ENCODE peak calls at places on chromosome 9, in six cellular contexts. One of them, this sample, is unnamed.

GRCh38 chr9:90433398-90433890 is 209.2 kb downstream of the DIRAS2 start:
- DNase-seq in bronchial epithelial cell: peak; percentile 63
- DNase-seq in cardiac fibroblast: peak; percentile 32
- DNase-seq in WTC11: peak; percentile 91
- DNase-seq in HCT116: no peak
- DNase-seq in transverse colon: no peak
- DNase-seq in this sample: peak; percentile 62

GRCh38 chr9:122314193-122314592 is 49.5 kb downstream of the MRRF start:
- DNase-seq in bronchial epithelial cell: no peak
- DNase-seq in cardiac fibroblast: no peak
- DNase-seq in WTC11: no peak
- DNase-seq in HCT116: no peak
- DNase-seq in transverse colon: no peak
- DNase-seq in this sample: no peak

GRCh38 chr9:72807765-72808445 is 144.9 kb downstream of the ALDH1A1 start:
- DNase-seq in bronchial epithelial cell: peak; percentile 20
- DNase-seq in cardiac fibroblast: peak; percentile 5
- DNase-seq in WTC11: peak; percentile 35
- DNase-seq in HCT116: peak; percentile 32
- DNase-seq in transverse colon: no peak
- DNase-seq in this sample: no peak

GRCh38 chr9:34072410-34072809 is 23.7 kb upstream of the UBAP2 start:
- DNase-seq in bronchial epithelial cell: peak; percentile 99
- DNase-seq in cardiac fibroblast: no peak
- DNase-seq in WTC11: no peak
- DNase-seq in HCT116: peak; percentile 8
- DNase-seq in transverse colon: peak; percentile 9
- DNase-seq in this sample: peak; percentile 14

GRCh38 chr9:14209399-14209990 is 104.4 kb downstream of the NFIB start:
- DNase-seq in bronchial epithelial cell: no peak
- DNase-seq in cardiac fibroblast: no peak
- DNase-seq in WTC11: no peak
- DNase-seq in HCT116: no peak
- DNase-seq in transverse colon: no peak
- DNase-seq in this sample: no peak

GRCh38 chr9:107504585-107505455 is 15.3 kb upstream of the KLF4 start:
- DNase-seq in bronchial epithelial cell: peak; percentile 94
- DNase-seq in cardiac fibroblast: peak; percentile 78
- DNase-seq in WTC11: no peak
- DNase-seq in HCT116: no peak
- DNase-seq in transverse colon: peak; percentile 49
- DNase-seq in this sample: peak; percentile 32

GRCh38 chr9:90960941-90961340 is 159.3 kb downstream of the SYK start:
- DNase-seq in bronchial epithelial cell: no peak
- DNase-seq in cardiac fibroblast: peak; percentile 25
- DNase-seq in WTC11: no peak
- DNase-seq in HCT116: no peak
- DNase-seq in transverse colon: no peak
- DNase-seq in this sample: no peak

GRCh38 chr9:107484117-107484723 is 5.3 kb downstream of the KLF4 start:
- DNase-seq in bronchial epithelial cell: peak; percentile 74
- DNase-seq in cardiac fibroblast: peak; percentile 90
- DNase-seq in WTC11: peak; percentile 19
- DNase-seq in HCT116: peak; percentile 64
- DNase-seq in transverse colon: peak; percentile 33
- DNase-seq in this sample: peak; percentile 34

GRCh38 chr9:89996717-89997116 is 391.9 kb downstream of the GADD45G start:
- DNase-seq in bronchial epithelial cell: no peak
- DNase-seq in cardiac fibroblast: no peak
- DNase-seq in WTC11: no peak
- DNase-seq in HCT116: no peak
- DNase-seq in transverse colon: peak; percentile 54
- DNase-seq in this sample: peak; percentile 4

GRCh38 chr9:127450170-127450830 is 906 bp downstream of the RPL12 start:
- DNase-seq in bronchial epithelial cell: no peak
- DNase-seq in cardiac fibroblast: peak; percentile 49
- DNase-seq in WTC11: no peak
- DNase-seq in HCT116: no peak
- DNase-seq in transverse colon: no peak
- DNase-seq in this sample: no peak

GRCh38 chr9:38619556-38620447 is 594 bp downstream of the ANKRD18A start:
- DNase-seq in bronchial epithelial cell: no peak
- DNase-seq in cardiac fibroblast: no peak
- DNase-seq in WTC11: peak; percentile 36
- DNase-seq in HCT116: no peak
- DNase-seq in transverse colon: peak; percentile 46
- DNase-seq in this sample: peak; percentile 1

GRCh38 chr9:89812556-89813181 is 207.9 kb downstream of the GADD45G start:
- DNase-seq in bronchial epithelial cell: no peak
- DNase-seq in cardiac fibroblast: no peak
- DNase-seq in WTC11: no peak
- DNase-seq in HCT116: no peak
- DNase-seq in transverse colon: no peak
- DNase-seq in this sample: no peak

GRCh38 chr9:5321058-5321457 is 16.5 kb upstream of the RLN2 start:
- DNase-seq in bronchial epithelial cell: peak; percentile 6
- DNase-seq in cardiac fibroblast: no peak
- DNase-seq in WTC11: no peak
- DNase-seq in HCT116: no peak
- DNase-seq in transverse colon: no peak
- DNase-seq in this sample: no peak
- TF ChIP-seq CTCF in bronchial epithelial cell: peak; percentile 5
- TF ChIP-seq CTCF in cardiac fibroblast: peak; percentile 9
- TF ChIP-seq CTCF in WTC11: no peak
- TF ChIP-seq CTCF in HCT116: peak; percentile 33
- TF ChIP-seq CTCF in transverse colon: no peak
- TF ChIP-seq CTCF in this sample: no peak

GRCh38 chr9:92657296-92658094 is 12.4 kb downstream of the IPPK start:
- DNase-seq in bronchial epithelial cell: no peak
- DNase-seq in cardiac fibroblast: no peak
- DNase-seq in WTC11: peak; percentile 26
- DNase-seq in HCT116: no peak
- DNase-seq in transverse colon: no peak
- DNase-seq in this sample: no peak
- TF ChIP-seq CTCF in bronchial epithelial cell: peak; percentile 2
- TF ChIP-seq CTCF in cardiac fibroblast: peak; percentile 8
- TF ChIP-seq CTCF in WTC11: no peak
- TF ChIP-seq CTCF in HCT116: no peak
- TF ChIP-seq CTCF in transverse colon: no peak
- TF ChIP-seq CTCF in this sample: no peak

GRCh38 chr9:124755061-124755460 is 16.1 kb downstream of the NR6A1 start:
- DNase-seq in bronchial epithelial cell: no peak
- DNase-seq in cardiac fibroblast: no peak
- DNase-seq in WTC11: no peak
- DNase-seq in HCT116: no peak
- DNase-seq in transverse colon: no peak
- DNase-seq in this sample: no peak

GRCh38 chr9:124757589-124757988 is 13.5 kb downstream of the NR6A1 start:
- DNase-seq in bronchial epithelial cell: no peak
- DNase-seq in cardiac fibroblast: no peak
- DNase-seq in WTC11: no peak
- DNase-seq in HCT116: no peak
- DNase-seq in transverse colon: no peak
- DNase-seq in this sample: no peak

GRCh38 chr9:124752967-124753366 is 18.1 kb downstream of the NR6A1 start:
- DNase-seq in bronchial epithelial cell: peak; percentile 64
- DNase-seq in cardiac fibroblast: no peak
- DNase-seq in WTC11: no peak
- DNase-seq in HCT116: no peak
- DNase-seq in transverse colon: no peak
- DNase-seq in this sample: no peak

GRCh38 chr9:124756011-124756410 is 15.1 kb downstream of the NR6A1 start:
- DNase-seq in bronchial epithelial cell: no peak
- DNase-seq in cardiac fibroblast: no peak
- DNase-seq in WTC11: no peak
- DNase-seq in HCT116: no peak
- DNase-seq in transverse colon: no peak
- DNase-seq in this sample: no peak

GRCh38 chr9:124754289-124754688 is 16.8 kb downstream of the NR6A1 start:
- DNase-seq in bronchial epithelial cell: no peak
- DNase-seq in cardiac fibroblast: peak; percentile 48
- DNase-seq in WTC11: no peak
- DNase-seq in HCT116: no peak
- DNase-seq in transverse colon: no peak
- DNase-seq in this sample: no peak
- TF ChIP-seq CTCF in bronchial epithelial cell: peak; percentile 21
- TF ChIP-seq CTCF in cardiac fibroblast: peak; percentile 53
- TF ChIP-seq CTCF in WTC11: no peak
- TF ChIP-seq CTCF in HCT116: peak; percentile 60
- TF ChIP-seq CTCF in transverse colon: no peak
- TF ChIP-seq CTCF in this sample: no peak

DNA sequence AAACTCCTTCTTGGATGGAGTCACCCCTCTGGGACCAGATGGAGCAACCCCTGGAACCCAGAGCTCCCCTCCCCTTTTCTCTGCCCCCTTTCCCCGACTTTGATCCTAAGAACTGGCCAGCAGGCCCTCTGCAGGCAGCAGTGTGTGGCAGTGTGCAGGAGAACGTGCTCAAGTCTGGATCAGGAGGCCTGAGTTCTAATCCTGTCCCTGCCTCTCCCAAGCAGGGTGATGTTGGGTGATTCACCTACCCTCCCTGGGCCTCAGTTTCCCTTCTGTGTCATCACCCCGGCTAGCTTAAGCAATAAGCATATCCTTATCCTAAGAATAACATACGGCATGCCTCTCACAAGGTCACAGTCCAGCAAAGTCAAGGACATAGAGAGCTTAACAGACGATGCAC is 67.6 kb downstream of the C9orf50 start:
- DNase-seq in bronchial epithelial cell: no peak
- DNase-seq in cardiac fibroblast: no peak
- DNase-seq in WTC11: no peak
- DNase-seq in HCT116: no peak
- DNase-seq in transverse colon: no peak
- DNase-seq in this sample: no peak
- TF ChIP-seq CTCF in bronchial epithelial cell: no peak
- TF ChIP-seq CTCF in cardiac fibroblast: no peak
- TF ChIP-seq CTCF in WTC11: no peak
- TF ChIP-seq CTCF in HCT116: no peak
- TF ChIP-seq CTCF in transverse colon: no peak
- TF ChIP-seq CTCF in this sample: no peak

GRCh38 chr9:124355941-124356744 is 59.1 kb downstream of the PSMB7 start:
- DNase-seq in bronchial epithelial cell: no peak
- DNase-seq in cardiac fibroblast: no peak
- DNase-seq in WTC11: no peak
- DNase-seq in HCT116: no peak
- DNase-seq in transverse colon: no peak
- DNase-seq in this sample: no peak

GRCh38 chr9:124358617-124359016 is 56.6 kb downstream of the PSMB7 start:
- DNase-seq in bronchial epithelial cell: no peak
- DNase-seq in cardiac fibroblast: no peak
- DNase-seq in WTC11: no peak
- DNase-seq in HCT116: no peak
- DNase-seq in transverse colon: no peak
- DNase-seq in this sample: no peak

GRCh38 chr9:124356745-124357390 is 58.4 kb downstream of the PSMB7 start:
- DNase-seq in bronchial epithelial cell: no peak
- DNase-seq in cardiac fibroblast: no peak
- DNase-seq in WTC11: no peak
- DNase-seq in HCT116: no peak
- DNase-seq in transverse colon: no peak
- DNase-seq in this sample: no peak

GRCh38 chr9:124359426-124359825 is 55.8 kb downstream of the PSMB7 start:
- DNase-seq in bronchial epithelial cell: no peak
- DNase-seq in cardiac fibroblast: no peak
- DNase-seq in WTC11: no peak
- DNase-seq in HCT116: no peak
- DNase-seq in transverse colon: no peak
- DNase-seq in this sample: no peak

DNA sequence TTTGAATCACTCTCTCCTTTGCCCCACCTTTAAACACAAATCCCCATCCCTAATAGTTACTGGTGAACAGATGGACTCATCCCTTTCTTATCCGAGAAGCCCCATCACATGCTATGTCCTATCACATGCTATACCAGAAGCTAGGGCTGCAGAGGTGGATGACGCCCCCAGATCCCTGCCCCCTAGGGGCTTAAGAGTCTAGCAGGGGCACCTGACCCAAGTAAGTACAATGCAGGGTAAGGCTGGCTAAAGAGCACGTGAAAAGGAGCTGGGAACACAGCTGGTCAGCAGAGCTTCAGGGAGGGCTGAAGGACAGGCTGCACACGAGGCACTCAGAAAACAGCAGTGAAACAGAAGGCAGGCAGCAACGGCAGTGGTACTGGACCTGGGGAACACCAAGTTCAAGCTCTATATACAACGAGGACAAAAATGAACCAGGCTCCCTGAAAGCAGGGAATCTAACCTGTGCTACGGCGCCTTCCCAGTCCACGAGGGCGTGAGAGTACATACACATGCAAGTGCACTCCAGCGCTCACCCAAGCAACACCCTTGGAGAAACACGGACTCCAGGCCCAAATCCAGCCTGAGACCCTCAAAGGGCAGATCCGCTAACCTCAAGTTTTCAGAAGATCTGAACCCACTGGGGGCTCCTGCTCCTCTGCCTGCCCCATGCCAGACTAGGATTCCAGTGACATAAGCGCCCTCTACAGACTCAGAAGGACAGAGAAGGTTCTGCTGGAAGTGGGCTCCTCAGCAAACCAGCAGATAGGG is 57.5 kb downstream of the PSMB7 start:
- DNase-seq in bronchial epithelial cell: no peak
- DNase-seq in cardiac fibroblast: no peak
- DNase-seq in WTC11: no peak
- DNase-seq in HCT116: no peak
- DNase-seq in transverse colon: no peak
- DNase-seq in this sample: no peak
- TF ChIP-seq CTCF in bronchial epithelial cell: peak; percentile 5
- TF ChIP-seq CTCF in cardiac fibroblast: peak; percentile 19
- TF ChIP-seq CTCF in WTC11: no peak
- TF ChIP-seq CTCF in HCT116: peak; percentile 32
- TF ChIP-seq CTCF in transverse colon: no peak
- TF ChIP-seq CTCF in this sample: no peak